ENCODE peak calls at places on chromosomes 4 and X, in six cellular contexts. G, N, V, A, Z and I are unnamed samples.

GRCh38 chrX:1448793-1449580 is 3.7 kb downstream of the ASMTL start:
- DNase-seq in V (peak), N (no peak), Z (no peak), A (no peak), G (peak), I (no peak)

GRCh38 chrX:153934473-153935325 is at the start of gene NAA10:
- DNase-seq in A (peak), G (peak), Z (peak), N (peak), V (peak), I (no peak)

GRCh38 chrX:74465424-74465823 is 44.1 kb downstream of the SLC16A2 start:
- DNase-seq in N (peak), A (no peak), V (no peak), Z (peak), G (no peak), I (no peak)

GRCh38 chr4:16083217-16084191 is at the start of gene PROM1:
- DNase-seq in A (peak), Z (no peak), N (no peak), V (no peak), G (no peak), I (peak)

GRCh38 chr4:3355266-3355748 is 62.5 kb downstream of the RGS12 start:
- DNase-seq in Z (no peak), A (no peak), N (no peak), G (no peak), V (no peak), I (no peak)

GRCh38 chrX:48791063-48791820 is 4.9 kb downstream of the GATA1 start:
- DNase-seq in N (no peak), Z (no peak), A (no peak), G (no peak), V (no peak), I (no peak)

GRCh38 chr4:55807556-55807955 is 12.0 kb upstream of the EXOC1L start:
- DNase-seq in N (no peak), Z (no peak), G (no peak), A (no peak), V (no peak), I (no peak)

GRCh38 chrX:39133971-39134370 is 332.7 kb downstream of the MID1IP1 start:
- DNase-seq in Z (no peak), N (no peak), G (no peak), A (peak), V (no peak), I (no peak)

GRCh38 chrX:9643807-9644206 is 121.8 kb downstream of the GPR143 start:
- DNase-seq in G (no peak), A (no peak), V (no peak), N (no peak), Z (no peak), I (no peak)

GRCh38 chrX:38233891-38234807 is 13.5 kb upstream of the SRPX start:
- DNase-seq in G (no peak), V (no peak), Z (peak), A (no peak), N (peak), I (no peak)

GRCh38 chrX:37896491-37896890 is 49.1 kb upstream of the DYNLT3 start:
- DNase-seq in Z (peak), A (no peak), V (no peak), G (no peak), N (no peak), I (no peak)

GRCh38 chr4:30768278-30768677 is 48.1 kb downstream of the PCDH7 start:
- DNase-seq in Z (peak), N (no peak), G (no peak), V (no peak), A (no peak), I (no peak)

GRCh38 chr4:182975806-182976205 is 58.6 kb upstream of the DCTD start:
- DNase-seq in G (no peak), Z (peak), A (no peak), N (peak), V (no peak), I (no peak)

GRCh38 chrX:50978920-50979660 is 68.6 kb downstream of the BMP15 start:
- DNase-seq in G (no peak), Z (no peak), V (no peak), A (no peak), N (no peak), I (no peak)
- TF ChIP-seq CTCF in G (no peak), Z (no peak), V (no peak), A (no peak), N (peak), I (no peak)

GRCh38 chrX:111445485-111445884 is 33.5 kb upstream of the DCX start:
- DNase-seq in N (peak), V (no peak), Z (peak), A (no peak), G (no peak), I (no peak)

GRCh38 chrX:111444881-111445280 is 32.9 kb upstream of the DCX start:
- DNase-seq in V (no peak), A (no peak), N (no peak), G (no peak), Z (no peak), I (no peak)

GRCh38 chrX:111442791-111443190 is 30.8 kb upstream of the DCX start:
- DNase-seq in Z (no peak), N (no peak), A (no peak), G (no peak), V (no peak), I (no peak)

GRCh38 chrX:111447298-111447697 is 35.3 kb upstream of the DCX start:
- DNase-seq in Z (peak), G (no peak), V (no peak), A (no peak), N (no peak), I (peak)
- TF ChIP-seq CTCF in Z (peak), G (no peak), V (no peak), A (no peak), N (no peak), I (peak)

GRCh38 chrX:17747692-17748091 is 10.4 kb downstream of the SCML1 start:
- DNase-seq in G (no peak), V (no peak), N (no peak), Z (no peak), A (no peak), I (no peak)

GRCh38 chrX:17741123-17741511 is 3.8 kb downstream of the SCML1 start:
- DNase-seq in G (no peak), A (no peak), Z (no peak), V (no peak), N (no peak), I (no peak)

GRCh38 chrX:17748684-17749083 is 11.4 kb downstream of the SCML1 start:
- DNase-seq in V (no peak), Z (no peak), N (no peak), G (no peak), A (no peak), I (no peak)

GRCh38 chrX:17743913-17744312 is 6.6 kb downstream of the SCML1 start:
- DNase-seq in N (no peak), Z (peak), A (no peak), V (no peak), G (no peak), I (no peak)

DNA sequence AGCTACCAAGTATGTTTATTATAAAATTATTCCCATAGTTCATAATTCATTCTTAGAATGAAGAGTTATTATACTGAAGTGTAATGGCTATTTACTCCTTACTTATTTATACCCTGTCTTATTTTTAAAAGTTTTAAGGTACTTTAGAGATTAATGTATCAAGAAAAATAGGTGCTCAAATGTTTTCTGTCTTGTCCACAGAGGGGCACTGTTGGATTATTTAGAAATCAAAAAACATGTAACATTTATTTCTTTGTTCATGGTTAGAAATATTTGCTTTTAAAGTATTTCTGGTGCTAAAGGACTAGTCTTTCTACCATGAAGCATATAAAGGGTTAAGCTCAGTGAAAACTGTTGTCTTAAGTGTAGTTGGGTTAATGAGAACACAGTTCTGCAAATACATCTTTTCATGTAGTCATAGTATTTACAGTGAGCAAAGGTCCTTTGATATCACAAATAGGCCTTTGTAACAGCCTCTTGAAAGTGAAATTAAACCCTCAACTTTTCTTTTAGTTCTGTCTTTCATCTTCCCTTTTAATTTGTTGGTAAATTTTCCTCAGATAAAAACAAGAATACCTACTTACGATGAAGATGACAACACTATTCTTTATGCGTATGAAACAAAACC is 7.7 kb downstream of the SCML1 start:
- DNase-seq in G (no peak), V (no peak), A (no peak), Z (peak), N (peak), I (no peak)
- TF ChIP-seq CTCF in G (no peak), V (no peak), A (peak), Z (peak), N (peak), I (peak)

GRCh38 chr4:7641712-7642111 is 207.0 kb upstream of the PSAPL1 start:
- DNase-seq in Z (no peak), G (no peak), N (no peak), V (no peak), A (no peak), I (no peak)
- TF ChIP-seq CTCF in Z (no peak), G (no peak), N (no peak), V (no peak), A (no peak), I (no peak)

GRCh38 chr4:2241410-2242353 is at the start of the genes HAUS3 and POLN:
- DNase-seq in N (peak), V (peak), A (peak), G (peak), Z (peak), I (peak)
- TF ChIP-seq CTCF in N (peak), V (no peak), A (no peak), G (no peak), Z (no peak), I (no peak)

DNA sequence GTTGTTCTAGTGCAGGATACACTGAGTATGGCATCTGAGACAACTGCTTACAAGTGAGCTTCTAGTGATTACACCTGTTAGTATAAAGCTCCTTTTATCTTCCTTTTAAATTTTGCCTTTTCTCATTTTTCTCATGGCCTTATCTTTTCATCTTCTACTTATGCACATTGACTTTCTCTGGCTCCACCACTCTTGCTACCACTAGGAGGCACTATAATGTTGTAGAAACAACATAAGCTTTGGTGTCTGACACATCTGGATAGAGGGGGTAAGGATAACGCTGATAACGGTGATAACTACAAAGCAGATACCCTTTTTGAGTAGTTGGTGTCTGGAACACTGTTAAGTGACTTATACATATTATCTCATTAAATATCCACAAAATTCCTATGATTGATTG is 187.4 kb upstream of the TEX13C start:
- DNase-seq in Z (no peak), V (no peak), G (no peak), A (no peak), N (no peak), I (no peak)
- TF ChIP-seq CTCF in Z (no peak), V (no peak), G (no peak), A (no peak), N (no peak), I (peak)

DNA sequence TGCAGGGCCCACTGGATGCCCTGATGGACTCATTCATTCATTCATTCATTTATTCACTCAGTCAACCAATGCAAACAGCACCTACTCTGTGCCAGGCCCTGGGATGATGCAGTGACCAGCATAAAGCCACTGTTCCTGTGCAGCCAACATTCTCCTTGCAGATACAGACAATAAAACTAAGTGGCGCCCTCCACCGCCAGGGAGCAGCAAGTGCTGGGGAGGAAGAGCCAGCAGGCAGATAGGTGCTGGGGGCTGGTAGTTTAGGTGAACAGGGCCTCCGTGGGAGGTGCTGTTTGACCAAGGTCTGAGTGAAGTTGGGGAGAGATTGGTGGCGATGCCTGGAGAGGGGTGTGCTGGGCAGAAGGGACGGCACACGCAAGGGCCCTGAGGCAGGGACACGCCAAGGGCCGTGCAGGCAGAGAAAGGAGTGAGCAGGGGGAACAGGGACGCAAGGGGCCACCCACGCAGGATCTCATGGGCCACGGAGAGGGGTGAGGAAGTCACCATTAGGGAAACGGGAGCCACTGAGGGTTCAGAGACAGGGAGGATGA is 65.5 kb downstream of the WFS1 start:
- DNase-seq in V (no peak), Z (no peak), A (no peak), G (no peak), N (no peak), I (no peak)
- TF ChIP-seq CTCF in V (no peak), Z (peak), A (no peak), G (no peak), N (no peak), I (peak)